ENCODE peak calls at places on chromosomes 5 and 9, in nine cellular contexts. One of them, this sample, is unnamed.

GRCh38 chr9:87234854-87235253 is 262.8 kb upstream of the DAPK1 start:
- DNase-seq in tibial nerve: no peak
- DNase-seq in prostate gland: no peak
- DNase-seq in A549: no peak
- DNase-seq in body of pancreas: no peak
- DNase-seq in suprapubic skin: no peak
- DNase-seq in uterus: no peak
- DNase-seq in lower leg skin: no peak
- DNase-seq in breast epithelium: no peak
- DNase-seq in this sample: no peak

GRCh38 chr9:13144176-13144820 is 135.2 kb downstream of the MPDZ start:
- DNase-seq in tibial nerve: no peak
- DNase-seq in prostate gland: no peak
- DNase-seq in A549: no peak
- DNase-seq in body of pancreas: no peak
- DNase-seq in suprapubic skin: no peak
- DNase-seq in uterus: no peak
- DNase-seq in lower leg skin: no peak
- DNase-seq in breast epithelium: no peak
- DNase-seq in this sample: no peak

GRCh38 chr5:74374656-74375055 is 265.9 kb downstream of the ENC1 start:
- DNase-seq in tibial nerve: no peak
- DNase-seq in prostate gland: no peak
- DNase-seq in A549: no peak
- DNase-seq in body of pancreas: no peak
- DNase-seq in suprapubic skin: no peak
- DNase-seq in uterus: no peak
- DNase-seq in lower leg skin: no peak
- DNase-seq in breast epithelium: no peak
- DNase-seq in this sample: no peak

GRCh38 chr5:179054036-179054785 is 6.0 kb upstream of the ZNF354C start:
- DNase-seq in tibial nerve: no peak
- DNase-seq in prostate gland: no peak
- DNase-seq in A549: no peak
- DNase-seq in body of pancreas: no peak
- DNase-seq in suprapubic skin: no peak
- DNase-seq in uterus: no peak
- DNase-seq in lower leg skin: no peak
- DNase-seq in breast epithelium: no peak
- DNase-seq in this sample: no peak

GRCh38 chr9:137318565-137318964 is 16.5 kb upstream of the NRARP start:
- DNase-seq in tibial nerve: no peak
- DNase-seq in prostate gland: no peak
- DNase-seq in A549: no peak
- DNase-seq in body of pancreas: no peak
- DNase-seq in suprapubic skin: no peak
- DNase-seq in uterus: no peak
- DNase-seq in lower leg skin: no peak
- DNase-seq in breast epithelium: no peak
- DNase-seq in this sample: no peak

GRCh38 chr5:73338201-73339126 is 110.1 kb downstream of the FOXD1 start:
- DNase-seq in tibial nerve: peak; percentile 62
- DNase-seq in prostate gland: no peak
- DNase-seq in A549: no peak
- DNase-seq in body of pancreas: peak; percentile 17
- DNase-seq in suprapubic skin: no peak
- DNase-seq in uterus: no peak
- DNase-seq in lower leg skin: no peak
- DNase-seq in breast epithelium: no peak
- DNase-seq in this sample: no peak

GRCh38 chr5:80318212-80318611 is 1.6 kb upstream of the SPZ1 start:
- DNase-seq in tibial nerve: peak; percentile 10
- DNase-seq in prostate gland: no peak
- DNase-seq in A549: no peak
- DNase-seq in body of pancreas: no peak
- DNase-seq in suprapubic skin: no peak
- DNase-seq in uterus: peak; percentile 37
- DNase-seq in lower leg skin: no peak
- DNase-seq in breast epithelium: no peak
- DNase-seq in this sample: no peak

GRCh38 chr5:152142845-152143469 is 218.3 kb upstream of the GLRA1 start:
- DNase-seq in tibial nerve: peak; percentile 12
- DNase-seq in prostate gland: peak; percentile 28
- DNase-seq in A549: peak; percentile 45
- DNase-seq in body of pancreas: peak; percentile 47
- DNase-seq in suprapubic skin: no peak
- DNase-seq in uterus: peak; percentile 16
- DNase-seq in lower leg skin: peak; percentile 19
- DNase-seq in breast epithelium: no peak
- DNase-seq in this sample: peak; percentile 73

GRCh38 chr5:154411338-154411737 is 34.5 kb upstream of the SAP30L start:
- DNase-seq in tibial nerve: no peak
- DNase-seq in prostate gland: no peak
- DNase-seq in A549: no peak
- DNase-seq in body of pancreas: no peak
- DNase-seq in suprapubic skin: no peak
- DNase-seq in uterus: no peak
- DNase-seq in lower leg skin: no peak
- DNase-seq in breast epithelium: no peak
- DNase-seq in this sample: no peak

GRCh38 chr5:170070556-170071412 is 34.9 kb upstream of the FOXI1 start:
- DNase-seq in tibial nerve: peak; percentile 16
- DNase-seq in prostate gland: no peak
- DNase-seq in A549: peak; percentile 52
- DNase-seq in body of pancreas: no peak
- DNase-seq in suprapubic skin: peak; percentile 69
- DNase-seq in uterus: no peak
- DNase-seq in lower leg skin: no peak
- DNase-seq in breast epithelium: no peak
- DNase-seq in this sample: peak; percentile 26

GRCh38 chr5:79416499-79416898 is 97.4 kb downstream of the HOMER1 start:
- DNase-seq in tibial nerve: no peak
- DNase-seq in prostate gland: no peak
- DNase-seq in A549: no peak
- DNase-seq in body of pancreas: no peak
- DNase-seq in suprapubic skin: no peak
- DNase-seq in uterus: no peak
- DNase-seq in lower leg skin: no peak
- DNase-seq in breast epithelium: no peak
- DNase-seq in this sample: no peak

GRCh38 chr9:571066-571465 is 270.4 kb upstream of the DMRT1 start:
- DNase-seq in tibial nerve: no peak
- DNase-seq in prostate gland: peak; percentile 67
- DNase-seq in A549: no peak
- DNase-seq in body of pancreas: peak; percentile 35
- DNase-seq in suprapubic skin: no peak
- DNase-seq in uterus: no peak
- DNase-seq in lower leg skin: no peak
- DNase-seq in breast epithelium: no peak
- DNase-seq in this sample: no peak

GRCh38 chr5:3604501-3604900 is 8.9 kb downstream of the IRX1 start:
- DNase-seq in tibial nerve: no peak
- DNase-seq in prostate gland: no peak
- DNase-seq in A549: no peak
- DNase-seq in body of pancreas: no peak
- DNase-seq in suprapubic skin: no peak
- DNase-seq in uterus: no peak
- DNase-seq in lower leg skin: no peak
- DNase-seq in breast epithelium: no peak
- DNase-seq in this sample: no peak

GRCh38 chr5:77683171-77683732 is 44.7 kb upstream of the OTP start:
- DNase-seq in tibial nerve: no peak
- DNase-seq in prostate gland: no peak
- DNase-seq in A549: no peak
- DNase-seq in body of pancreas: no peak
- DNase-seq in suprapubic skin: no peak
- DNase-seq in uterus: no peak
- DNase-seq in lower leg skin: no peak
- DNase-seq in breast epithelium: no peak
- DNase-seq in this sample: no peak

GRCh38 chr5:178279026-178279722 is 46.6 kb upstream of the PHYKPL start:
- DNase-seq in tibial nerve: no peak
- DNase-seq in prostate gland: no peak
- DNase-seq in A549: no peak
- DNase-seq in body of pancreas: no peak
- DNase-seq in suprapubic skin: no peak
- DNase-seq in uterus: no peak
- DNase-seq in lower leg skin: no peak
- DNase-seq in breast epithelium: no peak
- DNase-seq in this sample: no peak

GRCh38 chr5:74560245-74560644 is 80.3 kb downstream of the ENC1 start:
- DNase-seq in tibial nerve: no peak
- DNase-seq in prostate gland: no peak
- DNase-seq in A549: no peak
- DNase-seq in body of pancreas: no peak
- DNase-seq in suprapubic skin: no peak
- DNase-seq in uterus: no peak
- DNase-seq in lower leg skin: no peak
- DNase-seq in breast epithelium: no peak
- DNase-seq in this sample: no peak

DNA sequence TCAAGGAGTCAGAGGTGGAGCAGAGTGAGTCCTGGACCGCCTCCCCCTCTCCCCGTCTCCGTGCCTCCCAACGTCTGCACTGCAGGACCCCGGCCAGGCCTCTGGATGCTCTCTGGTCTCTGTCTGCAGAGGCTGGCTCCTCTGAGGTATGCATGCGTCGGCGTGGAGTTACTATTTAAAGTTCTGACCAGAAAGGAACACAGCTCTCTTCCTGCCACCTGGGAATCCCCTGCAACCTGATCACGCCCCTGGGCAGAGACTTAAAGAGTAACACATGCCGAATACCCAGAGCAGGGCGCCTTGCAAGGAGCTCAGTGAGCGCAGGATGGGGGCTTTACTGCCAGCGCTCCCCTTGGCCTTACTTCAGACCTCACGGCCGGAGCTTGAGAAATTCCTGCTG is 16.0 kb downstream of the ANXA6 start:
- DNase-seq in tibial nerve: no peak
- DNase-seq in prostate gland: no peak
- DNase-seq in A549: no peak
- DNase-seq in body of pancreas: no peak
- DNase-seq in suprapubic skin: no peak
- DNase-seq in uterus: peak; percentile 49
- DNase-seq in lower leg skin: no peak
- DNase-seq in breast epithelium: peak; percentile 45
- DNase-seq in this sample: no peak
- TF ChIP-seq POLR2A in tibial nerve: no peak
- TF ChIP-seq POLR2A in prostate gland: no peak
- TF ChIP-seq POLR2A in A549: no peak
- TF ChIP-seq POLR2A in body of pancreas: no peak
- TF ChIP-seq POLR2A in suprapubic skin: no peak
- TF ChIP-seq POLR2A in uterus: no peak
- TF ChIP-seq POLR2A in lower leg skin: no peak
- TF ChIP-seq POLR2A in breast epithelium: no peak
- TF ChIP-seq POLR2A in this sample: no peak

GRCh38 chr9:128105538-128106175 is 21.9 kb downstream of the PTGES2 start:
- DNase-seq in tibial nerve: no peak
- DNase-seq in prostate gland: no peak
- DNase-seq in A549: no peak
- DNase-seq in body of pancreas: no peak
- DNase-seq in suprapubic skin: no peak
- DNase-seq in uterus: no peak
- DNase-seq in lower leg skin: no peak
- DNase-seq in breast epithelium: no peak
- DNase-seq in this sample: no peak
- TF ChIP-seq POLR2A in tibial nerve: no peak
- TF ChIP-seq POLR2A in prostate gland: no peak
- TF ChIP-seq POLR2A in A549: no peak
- TF ChIP-seq POLR2A in body of pancreas: no peak
- TF ChIP-seq POLR2A in suprapubic skin: no peak
- TF ChIP-seq POLR2A in uterus: no peak
- TF ChIP-seq POLR2A in lower leg skin: no peak
- TF ChIP-seq POLR2A in breast epithelium: no peak
- TF ChIP-seq POLR2A in this sample: no peak

DNA sequence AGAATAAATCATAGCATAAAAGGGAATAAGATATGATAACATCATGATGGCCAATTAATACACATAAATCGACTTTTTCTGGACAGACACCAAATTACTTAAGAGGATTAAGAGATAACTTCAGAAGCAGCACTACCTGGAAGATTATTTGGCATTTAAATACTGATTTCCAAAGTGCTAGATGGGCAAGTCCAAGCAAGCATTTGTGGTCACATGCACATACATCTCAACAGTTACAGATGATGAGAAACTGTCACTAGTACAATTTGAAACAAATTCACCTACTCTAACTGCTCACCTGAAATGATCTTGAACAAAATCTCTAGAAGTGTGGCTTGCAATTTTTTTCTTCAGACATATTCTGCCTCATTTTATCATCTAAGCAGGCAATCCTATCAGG is 26.8 kb upstream of the RASGEF1C start:
- DNase-seq in tibial nerve: no peak
- DNase-seq in prostate gland: no peak
- DNase-seq in A549: no peak
- DNase-seq in body of pancreas: no peak
- DNase-seq in suprapubic skin: no peak
- DNase-seq in uterus: no peak
- DNase-seq in lower leg skin: no peak
- DNase-seq in breast epithelium: no peak
- DNase-seq in this sample: no peak
- TF ChIP-seq POLR2A in tibial nerve: no peak
- TF ChIP-seq POLR2A in prostate gland: no peak
- TF ChIP-seq POLR2A in A549: no peak
- TF ChIP-seq POLR2A in body of pancreas: no peak
- TF ChIP-seq POLR2A in suprapubic skin: no peak
- TF ChIP-seq POLR2A in uterus: no peak
- TF ChIP-seq POLR2A in lower leg skin: no peak
- TF ChIP-seq POLR2A in breast epithelium: no peak
- TF ChIP-seq POLR2A in this sample: no peak

GRCh38 chr5:14962604-14963003 is 91.0 kb upstream of the ANKH start:
- DNase-seq in tibial nerve: no peak
- DNase-seq in prostate gland: no peak
- DNase-seq in A549: no peak
- DNase-seq in body of pancreas: no peak
- DNase-seq in suprapubic skin: no peak
- DNase-seq in uterus: no peak
- DNase-seq in lower leg skin: no peak
- DNase-seq in breast epithelium: no peak
- DNase-seq in this sample: no peak

GRCh38 chr5:14959443-14960119 is 88.0 kb upstream of the ANKH start:
- DNase-seq in tibial nerve: no peak
- DNase-seq in prostate gland: peak; percentile 65
- DNase-seq in A549: peak; percentile 41
- DNase-seq in body of pancreas: no peak
- DNase-seq in suprapubic skin: no peak
- DNase-seq in uterus: no peak
- DNase-seq in lower leg skin: no peak
- DNase-seq in breast epithelium: no peak
- DNase-seq in this sample: no peak

GRCh38 chr5:14958196-14958595 is 86.6 kb upstream of the ANKH start:
- DNase-seq in tibial nerve: no peak
- DNase-seq in prostate gland: peak; percentile 35
- DNase-seq in A549: no peak
- DNase-seq in body of pancreas: no peak
- DNase-seq in suprapubic skin: no peak
- DNase-seq in uterus: no peak
- DNase-seq in lower leg skin: no peak
- DNase-seq in breast epithelium: no peak
- DNase-seq in this sample: no peak

GRCh38 chr5:14956423-14957046 is 85.0 kb upstream of the ANKH start:
- DNase-seq in tibial nerve: no peak
- DNase-seq in prostate gland: no peak
- DNase-seq in A549: no peak
- DNase-seq in body of pancreas: no peak
- DNase-seq in suprapubic skin: no peak
- DNase-seq in uterus: no peak
- DNase-seq in lower leg skin: no peak
- DNase-seq in breast epithelium: no peak
- DNase-seq in this sample: no peak

GRCh38 chr5:14960120-14960462 is 88.5 kb upstream of the ANKH start:
- DNase-seq in tibial nerve: no peak
- DNase-seq in prostate gland: no peak
- DNase-seq in A549: no peak
- DNase-seq in body of pancreas: no peak
- DNase-seq in suprapubic skin: no peak
- DNase-seq in uterus: no peak
- DNase-seq in lower leg skin: no peak
- DNase-seq in breast epithelium: no peak
- DNase-seq in this sample: no peak
- TF ChIP-seq POLR2A in tibial nerve: no peak
- TF ChIP-seq POLR2A in prostate gland: no peak
- TF ChIP-seq POLR2A in A549: no peak
- TF ChIP-seq POLR2A in body of pancreas: no peak
- TF ChIP-seq POLR2A in suprapubic skin: no peak
- TF ChIP-seq POLR2A in uterus: no peak
- TF ChIP-seq POLR2A in lower leg skin: no peak
- TF ChIP-seq POLR2A in breast epithelium: no peak
- TF ChIP-seq POLR2A in this sample: no peak

This sample was measured in erythroblast.